ENCODE peak calls at places on chromosomes 12 and 14, in eight cellular contexts. Z, K, J, X, P, D, S and I are unnamed samples.

GRCh38 chr12:5556033-5556614 is 124.2 kb downstream of the NTF3 start:
- DNase-seq in Z (no peak), K (no peak), J (no peak), X (no peak), P (no peak), D (no peak), S (no peak), I (peak; percentile 33)

GRCh38 chr12:114696443-114697245 is 12.7 kb upstream of the TBX3 start:
- DNase-seq in Z (no peak), K (no peak), J (no peak), X (no peak), P (no peak), D (no peak), S (no peak), I (no peak)

GRCh38 chr12:57816001-57816854 is 2.3 kb downstream of the AVIL start:
- DNase-seq in Z (no peak), K (no peak), J (no peak), X (no peak), P (no peak), D (no peak), S (no peak), I (no peak)

GRCh38 chr12:71456990-71457389 is 17.4 kb downstream of the LGR5 start:
- DNase-seq in Z (no peak), K (no peak), J (no peak), X (no peak), P (no peak), D (no peak), S (no peak), I (no peak)

GRCh38 chr14:66174453-66174891 is 311.7 kb upstream of the CCDC196 start:
- DNase-seq in Z (peak; percentile 55), K (no peak), J (peak; percentile 33), X (no peak), P (no peak), D (no peak), S (peak; percentile 35), I (no peak)

GRCh38 chr12:67925551-67925950 is 63.7 kb upstream of the IFNG-AS1 start:
- DNase-seq in Z (no peak), K (no peak), J (no peak), X (no peak), P (no peak), D (no peak), S (no peak), I (no peak)

GRCh38 chr12:20370001-20370381 is 1.7 kb downstream of the PDE3A start:
- DNase-seq in Z (peak; percentile 56), K (peak; percentile 32), J (peak; percentile 34), X (peak; percentile 45), P (no peak), D (no peak), S (peak; percentile 45), I (no peak)

GRCh38 chr12:26711072-26711471 is 121.9 kb downstream of the ITPR2 start:
- DNase-seq in Z (no peak), K (no peak), J (no peak), X (no peak), P (no peak), D (no peak), S (no peak), I (no peak)

GRCh38 chr14:61454545-61454944 is 133.2 kb downstream of the PRKCH start:
- DNase-seq in Z (no peak), K (no peak), J (peak; percentile 29), X (no peak), P (no peak), D (no peak), S (no peak), I (no peak)

GRCh38 chr12:109488051-109488665 is 10.7 kb downstream of the UBE3B start:
- DNase-seq in Z (no peak), K (no peak), J (no peak), X (no peak), P (no peak), D (no peak), S (no peak), I (no peak)

GRCh38 chr12:99767809-99768208 is 120.3 kb downstream of the GARIN6 start:
- DNase-seq in Z (peak; percentile 40), K (peak; percentile 36), J (peak; percentile 37), X (no peak), P (no peak), D (no peak), S (peak; percentile 45), I (peak; percentile 37)

GRCh38 chr14:103547455-103547940 is 15.0 kb downstream of the BAG5 start:
- DNase-seq in Z (no peak), K (no peak), J (no peak), X (no peak), P (no peak), D (no peak), S (no peak), I (no peak)

GRCh38 chr14:26293909-26294308 is 303.9 kb downstream of the NOVA1 start:
- DNase-seq in Z (no peak), K (no peak), J (no peak), X (no peak), P (no peak), D (no peak), S (no peak), I (no peak)

GRCh38 chr12:25943940-25944339 is 14.5 kb upstream of the RASSF8 start:
- DNase-seq in Z (no peak), K (no peak), J (no peak), X (no peak), P (no peak), D (no peak), S (no peak), I (no peak)

GRCh38 chr12:125245601-125246345 is 180.5 kb downstream of the AACS start:
- DNase-seq in Z (no peak), K (no peak), J (no peak), X (no peak), P (no peak), D (no peak), S (no peak), I (no peak)

GRCh38 chr12:53201170-53201541 is 5.9 kb downstream of the ITGB7 start:
- DNase-seq in Z (peak; percentile 45), K (peak; percentile 52), J (no peak), X (no peak), P (no peak), D (no peak), S (no peak), I (no peak)

GRCh38 chr12:6335451-6336078 is 6.3 kb downstream of the TNFRSF1A start:
- DNase-seq in Z (peak; percentile 89), K (peak; percentile 87), J (peak; percentile 87), X (peak; percentile 66), P (peak; percentile 88), D (peak; percentile 81), S (peak; percentile 88), I (peak; percentile 82)

GRCh38 chr12:68960162-68960501 is 27.2 kb upstream of the CPM start:
- DNase-seq in Z (peak; percentile 69), K (peak; percentile 17), J (peak; percentile 35), X (no peak), P (no peak), D (no peak), S (peak; percentile 67), I (no peak)

DNA sequence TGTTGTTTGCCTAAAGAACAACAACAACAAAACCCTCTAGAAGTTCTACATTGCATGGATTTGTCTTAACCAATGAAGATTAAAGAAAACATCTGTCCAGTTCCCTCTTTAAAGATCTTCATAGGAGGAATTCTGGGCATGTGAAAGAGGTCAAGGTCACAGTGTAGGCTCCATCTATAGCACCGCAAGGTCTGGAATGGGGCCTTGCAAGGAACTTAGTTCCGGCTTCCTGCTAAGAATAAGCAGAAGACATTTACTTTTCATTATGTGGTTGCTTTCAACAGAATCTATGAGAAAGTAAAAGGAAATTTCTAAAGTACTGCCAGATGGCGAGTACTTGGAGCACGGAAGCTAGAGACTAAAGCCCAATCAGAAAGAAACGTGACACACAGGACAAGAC is 57.2 kb upstream of the GNPNAT1 start:
- DNase-seq in Z (no peak), K (peak; percentile 61), J (no peak), X (no peak), P (peak; percentile 69), D (no peak), S (no peak), I (no peak)
- H3K4me3 ChIP-seq in Z (no peak overlapping the region), K (no peak overlapping the region), J (no peak overlapping the region), X (no peak overlapping the region), P (no peak overlapping the region), D (no peak overlapping the region), S (no peak overlapping the region), I (no peak overlapping the region)

DNA sequence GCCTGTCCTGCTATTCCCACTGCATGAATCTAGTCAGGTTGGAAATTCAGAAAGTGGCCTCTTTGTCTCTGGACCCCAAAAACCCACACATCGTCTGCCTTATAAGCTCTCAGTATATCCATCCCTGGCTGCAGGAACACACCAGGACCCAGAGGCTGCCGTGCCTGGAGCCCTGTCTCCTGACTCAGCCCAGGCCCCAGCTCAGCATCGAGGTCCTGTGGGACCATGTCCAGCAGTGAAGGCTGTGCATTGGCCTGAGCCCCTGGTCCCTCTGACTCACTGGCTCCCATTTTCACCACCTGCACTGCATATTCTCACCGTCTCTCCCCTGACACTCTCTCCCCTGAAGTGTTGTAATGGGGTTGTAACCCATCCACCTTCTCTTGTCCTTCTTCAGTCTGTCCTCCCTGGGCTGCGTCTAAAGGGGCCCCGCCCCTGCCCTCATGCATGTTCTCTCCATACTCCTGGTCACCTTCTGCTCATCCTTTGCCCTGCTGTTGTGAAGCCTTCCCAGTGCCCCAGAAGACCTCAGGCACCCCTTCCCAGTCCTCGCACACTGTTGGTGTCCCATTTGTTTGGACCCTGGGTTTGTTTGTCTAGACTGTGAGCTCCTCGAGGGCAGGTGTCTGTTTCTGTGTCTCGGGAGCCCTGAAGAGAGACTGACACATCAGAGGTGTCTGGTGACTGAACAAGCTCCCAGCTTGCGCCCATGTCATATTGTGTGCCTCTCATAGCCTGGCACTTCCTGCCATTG is 43.8 kb downstream of the EVL start:
- DNase-seq in Z (peak; percentile 28), K (no peak), J (peak; percentile 24), X (no peak), P (no peak), D (no peak), S (no peak), I (no peak)
- H3K4me3 ChIP-seq in Z (no peak overlapping the region), K (no peak overlapping the region), J (no peak overlapping the region), X (no peak overlapping the region), P (no peak overlapping the region), D (no peak overlapping the region), S (no peak overlapping the region), I (no peak overlapping the region)

DNA sequence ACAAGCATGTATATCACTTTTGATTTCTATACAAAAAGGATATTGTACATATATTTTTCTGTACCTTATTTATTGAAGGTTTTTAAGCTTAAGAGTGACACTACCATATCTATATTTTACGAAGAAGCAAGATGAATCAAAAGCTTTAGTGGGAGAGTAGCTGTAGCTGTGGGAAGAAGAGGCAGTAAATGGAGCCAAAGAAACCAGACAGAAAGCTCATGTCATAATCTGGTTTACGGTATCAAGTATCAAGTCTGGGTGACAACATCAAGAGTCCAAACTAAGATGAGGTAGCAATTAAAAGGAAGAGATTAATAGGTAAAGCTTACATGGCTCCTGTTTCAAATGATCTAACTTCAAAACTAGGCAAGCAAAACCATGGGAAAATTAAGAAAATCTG is 54.8 kb downstream of the CEP83 start:
- DNase-seq in Z (no peak), K (no peak), J (no peak), X (no peak), P (no peak), D (no peak), S (no peak), I (no peak)
- H3K4me3 ChIP-seq in Z (no peak overlapping the region), K (no peak overlapping the region), J (no peak overlapping the region), X (no peak overlapping the region), P (no peak overlapping the region), D (no peak overlapping the region), S (no peak overlapping the region), I (no peak overlapping the region)

DNA sequence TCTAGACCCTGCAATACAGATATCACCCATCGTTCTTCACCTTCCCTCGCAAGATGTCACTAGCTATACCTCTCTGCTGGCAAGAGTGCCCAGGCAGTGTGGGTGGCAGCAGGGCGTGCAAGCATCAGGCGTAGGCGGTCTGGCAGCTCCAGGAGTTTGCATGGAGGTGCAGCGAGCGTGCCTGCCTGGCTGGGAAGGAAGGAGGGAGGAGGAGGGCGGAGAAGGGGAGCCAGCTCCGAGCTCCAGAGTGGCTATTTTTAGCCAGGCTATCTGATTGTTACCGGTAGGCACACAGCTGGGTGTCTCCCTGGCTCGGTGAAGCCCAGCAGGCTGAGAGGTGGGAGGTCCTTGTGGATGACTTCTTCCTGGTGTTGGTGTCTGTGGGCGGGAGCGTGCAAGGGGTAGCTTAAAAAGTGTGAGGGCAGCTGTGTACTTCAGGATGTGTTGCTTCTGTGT is 6.2 kb downstream of the FOXJ2 start:
- DNase-seq in Z (peak; percentile 44), K (peak; percentile 59), J (peak; percentile 51), X (no peak), P (peak; percentile 59), D (peak; percentile 84), S (peak; percentile 61), I (peak; percentile 71)
- H3K4me3 ChIP-seq in Z (peak overlapping the region; percentile 17), K (peak overlapping the region; percentile 15), J (peak overlapping the region; percentile 17), X (no peak overlapping the region), P (peak overlapping the region; percentile 45), D (peak overlapping the region; percentile 11), S (peak overlapping the region; percentile 10), I (peak overlapping the region; percentile 5)